ENCODE peak calls at places on chromosomes 6 and 20, in six cellular contexts. One of them, this sample, is unnamed.

GRCh38 chr6:31621320-31621939 is 915 bp downstream of the PRRC2A start:
- DNase-seq in neuronal stem cell: no peak
- DNase-seq in mesendoderm: no peak
- DNase-seq in IMR-90: no peak
- DNase-seq in H1: no peak
- DNase-seq in trophoblast cell: no peak
- DNase-seq in this sample: no peak

GRCh38 chr6:26380256-26380655 is 2.7 kb upstream of the BTN2A2 start:
- DNase-seq in neuronal stem cell: no peak
- DNase-seq in mesendoderm: no peak
- DNase-seq in IMR-90: no peak
- DNase-seq in H1: no peak
- DNase-seq in trophoblast cell: no peak
- DNase-seq in this sample: no peak

GRCh38 chr6:14040042-14040441 is 77.5 kb upstream of the CD83 start:
- DNase-seq in neuronal stem cell: no peak
- DNase-seq in mesendoderm: no peak
- DNase-seq in IMR-90: no peak
- DNase-seq in H1: no peak
- DNase-seq in trophoblast cell: no peak
- DNase-seq in this sample: no peak

GRCh38 chr6:33692760-33693158 is 18.7 kb downstream of the UQCC2 start:
- DNase-seq in neuronal stem cell: no peak
- DNase-seq in mesendoderm: no peak
- DNase-seq in IMR-90: peak; percentile 7
- DNase-seq in H1: no peak
- DNase-seq in trophoblast cell: no peak
- DNase-seq in this sample: no peak

GRCh38 chr20:57888591-57888990 is 178.8 kb upstream of the PMEPA1 start:
- DNase-seq in neuronal stem cell: no peak
- DNase-seq in mesendoderm: no peak
- DNase-seq in IMR-90: no peak
- DNase-seq in H1: no peak
- DNase-seq in trophoblast cell: peak; percentile 52
- DNase-seq in this sample: no peak

GRCh38 chr6:47034421-47034820 is 7.7 kb downstream of the ADGRF1 start:
- DNase-seq in neuronal stem cell: no peak
- DNase-seq in mesendoderm: no peak
- DNase-seq in IMR-90: no peak
- DNase-seq in H1: no peak
- DNase-seq in trophoblast cell: no peak
- DNase-seq in this sample: no peak

GRCh38 chr20:25022680-25023079 is 30.1 kb upstream of the APMAP start:
- DNase-seq in neuronal stem cell: no peak
- DNase-seq in mesendoderm: no peak
- DNase-seq in IMR-90: no peak
- DNase-seq in H1: no peak
- DNase-seq in trophoblast cell: no peak
- DNase-seq in this sample: no peak

GRCh38 chr6:9659848-9660247 is 755.0 kb downstream of the TFAP2A start:
- DNase-seq in neuronal stem cell: no peak
- DNase-seq in mesendoderm: no peak
- DNase-seq in IMR-90: no peak
- DNase-seq in H1: no peak
- DNase-seq in trophoblast cell: no peak
- DNase-seq in this sample: no peak

GRCh38 chr6:103854059-103854458 is 1005.7 kb downstream of the HACE1 start:
- DNase-seq in neuronal stem cell: no peak
- DNase-seq in mesendoderm: peak; percentile 38
- DNase-seq in IMR-90: no peak
- DNase-seq in H1: no peak
- DNase-seq in trophoblast cell: no peak
- DNase-seq in this sample: no peak

GRCh38 chr20:17504898-17505663 is 26.1 kb downstream of the BFSP1 start:
- DNase-seq in neuronal stem cell: peak; percentile 58
- DNase-seq in mesendoderm: peak; percentile 77
- DNase-seq in IMR-90: peak; percentile 59
- DNase-seq in H1: no peak
- DNase-seq in trophoblast cell: peak; percentile 46
- DNase-seq in this sample: peak; percentile 77

GRCh38 chr20:50518270-50518721 is 8.1 kb downstream of the PTPN1 start:
- DNase-seq in neuronal stem cell: no peak
- DNase-seq in mesendoderm: no peak
- DNase-seq in IMR-90: peak; percentile 72
- DNase-seq in H1: no peak
- DNase-seq in trophoblast cell: no peak
- DNase-seq in this sample: no peak

GRCh38 chr6:22821664-22822320 is 252.4 kb downstream of the HDGFL1 start:
- DNase-seq in neuronal stem cell: no peak
- DNase-seq in mesendoderm: no peak
- DNase-seq in IMR-90: peak; percentile 61
- DNase-seq in H1: no peak
- DNase-seq in trophoblast cell: no peak
- DNase-seq in this sample: no peak

GRCh38 chr20:22684072-22684762 is 99.8 kb upstream of the FOXA2 start:
- DNase-seq in neuronal stem cell: peak; percentile 79
- DNase-seq in mesendoderm: peak; percentile 86
- DNase-seq in IMR-90: peak; percentile 67
- DNase-seq in H1: peak; percentile 47
- DNase-seq in trophoblast cell: peak; percentile 49
- DNase-seq in this sample: peak; percentile 85

GRCh38 chr20:1860446-1860845 is 34.8 kb upstream of the SIRPA start:
- DNase-seq in neuronal stem cell: no peak
- DNase-seq in mesendoderm: peak; percentile 76
- DNase-seq in IMR-90: peak; percentile 74
- DNase-seq in H1: no peak
- DNase-seq in trophoblast cell: no peak
- DNase-seq in this sample: no peak

DNA sequence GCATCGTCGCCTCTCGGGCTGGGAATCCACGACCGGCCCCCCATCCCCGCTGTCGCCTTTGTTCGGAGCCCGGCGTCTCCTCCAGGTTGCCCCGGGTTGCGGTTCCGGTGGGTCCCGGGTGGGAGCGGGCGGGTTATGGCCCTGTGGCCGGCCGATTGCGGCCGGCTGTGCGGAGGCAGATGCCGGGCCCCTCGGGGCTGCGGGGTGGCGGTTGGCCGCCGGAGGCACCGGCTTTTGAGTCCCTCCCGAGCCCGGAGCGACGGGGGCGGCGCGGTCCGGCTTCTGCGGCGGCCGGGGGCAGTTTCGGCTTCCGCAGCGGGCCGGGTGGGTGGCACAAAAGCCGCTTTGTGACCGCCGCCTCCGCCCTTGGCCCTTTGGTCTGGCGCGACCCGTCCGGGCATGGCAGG is 456 bp downstream of the LOC128125822 start:
- DNase-seq in neuronal stem cell: no peak
- DNase-seq in mesendoderm: no peak
- DNase-seq in IMR-90: no peak
- DNase-seq in H1: no peak
- DNase-seq in trophoblast cell: no peak
- DNase-seq in this sample: no peak
- H3K23ac ChIP-seq in neuronal stem cell: peak overlapping the region; percentile 100
- H3K23ac ChIP-seq in mesendoderm: no peak overlapping the region
- H3K23ac ChIP-seq in IMR-90: peak overlapping the region; percentile 89
- H3K23ac ChIP-seq in H1: no peak overlapping the region
- H3K23ac ChIP-seq in trophoblast cell: no peak overlapping the region
- H3K23ac ChIP-seq in this sample: no peak overlapping the region

GRCh38 chr20:19757487-19757972 is 528 bp upstream of the RIN2 start:
- DNase-seq in neuronal stem cell: peak; percentile 62
- DNase-seq in mesendoderm: peak; percentile 76
- DNase-seq in IMR-90: peak; percentile 70
- DNase-seq in H1: no peak
- DNase-seq in trophoblast cell: peak; percentile 80
- DNase-seq in this sample: peak; percentile 70

GRCh38 chr20:19756756-19757486 is 1.1 kb upstream of the RIN2 start:
- DNase-seq in neuronal stem cell: no peak
- DNase-seq in mesendoderm: no peak
- DNase-seq in IMR-90: no peak
- DNase-seq in H1: no peak
- DNase-seq in trophoblast cell: no peak
- DNase-seq in this sample: no peak

GRCh38 chr20:19758888-19759331 is 852 bp downstream of the RIN2 start:
- DNase-seq in neuronal stem cell: peak; percentile 52
- DNase-seq in mesendoderm: peak; percentile 64
- DNase-seq in IMR-90: no peak
- DNase-seq in H1: no peak
- DNase-seq in trophoblast cell: peak; percentile 34
- DNase-seq in this sample: peak; percentile 76

GRCh38 chr20:19760371-19760721 is 2.3 kb downstream of the RIN2 start:
- DNase-seq in neuronal stem cell: no peak
- DNase-seq in mesendoderm: no peak
- DNase-seq in IMR-90: no peak
- DNase-seq in H1: no peak
- DNase-seq in trophoblast cell: no peak
- DNase-seq in this sample: no peak

DNA sequence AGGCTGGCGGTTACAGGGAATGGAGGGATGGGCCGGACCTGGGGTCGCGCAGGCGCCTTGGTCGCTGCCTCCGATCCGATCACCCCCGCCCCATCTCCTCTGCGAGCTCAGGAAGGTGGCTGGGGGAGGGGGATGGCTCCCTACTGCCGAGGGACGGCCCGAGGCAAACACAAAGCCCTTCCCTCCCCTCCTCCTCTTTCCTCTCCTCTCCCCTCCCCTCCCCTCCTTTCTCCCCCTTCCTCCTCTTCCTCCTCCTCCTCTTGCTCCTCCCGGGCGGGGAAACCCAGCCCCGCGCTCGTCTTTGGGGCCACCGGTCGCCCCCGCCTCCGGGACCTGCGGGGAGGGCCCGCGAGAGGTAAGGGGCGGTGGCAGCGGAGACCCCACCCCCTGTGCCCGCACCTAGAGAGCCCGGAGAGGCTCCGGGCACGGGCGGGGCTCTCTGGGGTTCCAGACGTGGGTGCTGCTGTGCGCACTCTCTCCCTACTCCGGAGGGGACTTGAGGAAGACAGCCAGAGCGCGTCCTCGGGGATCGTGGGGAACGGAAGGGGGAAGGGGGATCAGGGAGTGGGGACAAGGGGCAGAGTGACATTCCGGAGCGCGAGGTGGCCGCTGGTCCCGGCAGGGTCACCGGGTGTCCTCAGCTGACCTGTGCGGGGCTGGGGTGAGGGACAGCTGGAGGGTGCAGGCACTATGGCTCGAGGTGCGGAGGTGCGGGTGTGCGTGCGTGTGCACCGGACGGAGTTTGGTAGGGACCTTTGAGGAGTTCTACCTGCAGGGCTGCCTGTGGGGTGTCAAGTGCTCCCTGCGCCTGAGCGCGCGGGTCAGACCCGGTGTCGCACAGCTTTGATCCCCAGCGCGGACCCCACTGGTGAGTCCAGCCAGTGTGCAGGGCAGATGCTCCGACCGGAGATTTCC is at the start of gene RIN2:
- DNase-seq in neuronal stem cell: peak; percentile 92
- DNase-seq in mesendoderm: peak; percentile 98
- DNase-seq in IMR-90: peak; percentile 87
- DNase-seq in H1: peak; percentile 88
- DNase-seq in trophoblast cell: peak; percentile 92
- DNase-seq in this sample: peak; percentile 97
- H3K23ac ChIP-seq in neuronal stem cell: peak within 1 kb of the TSS; percentile 89
- H3K23ac ChIP-seq in mesendoderm: no peak within 1 kb of the TSS
- H3K23ac ChIP-seq in IMR-90: peak within 1 kb of the TSS; percentile 91
- H3K23ac ChIP-seq in H1: no peak within 1 kb of the TSS
- H3K23ac ChIP-seq in trophoblast cell: no peak within 1 kb of the TSS
- H3K23ac ChIP-seq in this sample: no peak within 1 kb of the TSS

GRCh38 chr6:90295854-90296345 is 743 bp downstream of the BACH2 start:
- DNase-seq in neuronal stem cell: peak; percentile 62
- DNase-seq in mesendoderm: peak; percentile 86
- DNase-seq in IMR-90: peak; percentile 68
- DNase-seq in H1: no peak
- DNase-seq in trophoblast cell: peak; percentile 61
- DNase-seq in this sample: peak; percentile 56

GRCh38 chr6:90294989-90295853 is 1.4 kb downstream of the BACH2 start:
- DNase-seq in neuronal stem cell: no peak
- DNase-seq in mesendoderm: peak; percentile 47
- DNase-seq in IMR-90: peak; percentile 43
- DNase-seq in H1: no peak
- DNase-seq in trophoblast cell: no peak
- DNase-seq in this sample: no peak

GRCh38 chr6:90297866-90298381 is 1.3 kb upstream of the BACH2 start:
- DNase-seq in neuronal stem cell: no peak
- DNase-seq in mesendoderm: peak; percentile 22
- DNase-seq in IMR-90: no peak
- DNase-seq in H1: no peak
- DNase-seq in trophoblast cell: no peak
- DNase-seq in this sample: peak; percentile 36

GRCh38 chr6:90297124-90297865 is 652 bp upstream of the BACH2 start:
- DNase-seq in neuronal stem cell: peak; percentile 24
- DNase-seq in mesendoderm: no peak
- DNase-seq in IMR-90: no peak
- DNase-seq in H1: no peak
- DNase-seq in trophoblast cell: no peak
- DNase-seq in this sample: peak; percentile 35

GRCh38 chr6:90296346-90297123 is at the start of gene BACH2:
- DNase-seq in neuronal stem cell: peak; percentile 95
- DNase-seq in mesendoderm: peak; percentile 94
- DNase-seq in IMR-90: peak; percentile 92
- DNase-seq in H1: peak; percentile 70
- DNase-seq in trophoblast cell: peak; percentile 48
- DNase-seq in this sample: peak; percentile 91
- H3K23ac ChIP-seq in neuronal stem cell: peak within 1 kb of the TSS; percentile 83
- H3K23ac ChIP-seq in mesendoderm: peak within 1 kb of the TSS; percentile 76
- H3K23ac ChIP-seq in IMR-90: peak within 1 kb of the TSS; percentile 72
- H3K23ac ChIP-seq in H1: no peak within 1 kb of the TSS
- H3K23ac ChIP-seq in trophoblast cell: peak within 1 kb of the TSS; percentile 54
- H3K23ac ChIP-seq in this sample: no peak within 1 kb of the TSS

DNA sequence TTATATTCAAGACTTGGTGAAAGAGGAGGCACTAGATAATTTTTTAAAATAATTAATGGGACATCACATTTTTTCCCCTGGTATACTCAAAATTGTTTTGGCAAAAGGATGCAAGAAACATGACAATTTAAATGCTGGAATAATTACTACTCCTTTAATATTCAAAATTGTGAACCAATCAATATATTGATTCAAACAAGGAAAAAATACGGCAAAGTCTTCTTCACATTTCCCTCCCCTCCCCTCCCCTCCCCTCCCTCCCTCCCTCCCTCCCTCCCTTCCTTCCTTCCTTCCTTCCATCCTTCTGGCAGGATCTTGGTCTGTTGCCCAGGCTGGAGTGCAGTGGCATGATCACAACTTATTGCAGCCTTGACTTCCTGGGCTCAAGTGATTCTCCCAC is 4.1 kb downstream of the SLC35F1 start:
- DNase-seq in neuronal stem cell: no peak
- DNase-seq in mesendoderm: no peak
- DNase-seq in IMR-90: no peak
- DNase-seq in H1: no peak
- DNase-seq in trophoblast cell: no peak
- DNase-seq in this sample: no peak
- H3K23ac ChIP-seq in neuronal stem cell: no peak overlapping the region
- H3K23ac ChIP-seq in mesendoderm: no peak overlapping the region
- H3K23ac ChIP-seq in IMR-90: no peak overlapping the region
- H3K23ac ChIP-seq in H1: no peak overlapping the region
- H3K23ac ChIP-seq in trophoblast cell: no peak overlapping the region
- H3K23ac ChIP-seq in this sample: no peak overlapping the region